ENCODE peak calls at places on chromosomes 5 and 9, in six cellular contexts. B is A549, T is GM12878, U is K562, K is endothelial cell of umbilical vein, A is HepG2. J is an unnamed sample.

GRCh38 chr9:126144215-126144614 is 182.4 kb upstream of the MVB12B start:
- DNase-seq in B (no peak), T (no peak), U (no peak), K (no peak), A (no peak), J (no peak)

GRCh38 chr5:143653256-143653655 is 158.7 kb upstream of the HMHB1 start:
- DNase-seq in B (no peak), T (peak), U (no peak), K (no peak), A (no peak), J (no peak)

GRCh38 chr9:87556039-87556438 is 58.4 kb downstream of the DAPK1 start:
- DNase-seq in B (no peak), T (no peak), U (no peak), K (peak), A (no peak), J (no peak)

GRCh38 chr9:19552693-19553092 is 143.9 kb downstream of the ACER2 start:
- DNase-seq in B (no peak), T (no peak), U (no peak), K (no peak), A (no peak), J (no peak)

GRCh38 chr5:180935203-180935602 is 36.2 kb downstream of the BTNL8 start:
- DNase-seq in B (no peak), T (no peak), U (peak), K (no peak), A (no peak), J (no peak)

GRCh38 chr5:116575635-116576042 is 1.0 kb upstream of the SEMA6A start:
- DNase-seq in B (no peak), T (no peak), U (no peak), K (peak), A (no peak), J (peak)

GRCh38 chr5:178866946-178867345 is 7.2 kb downstream of the ZNF354B start:
- DNase-seq in B (no peak), T (no peak), U (no peak), K (no peak), A (no peak), J (peak)

GRCh38 chr9:33080534-33080933 is 4.1 kb upstream of the SMU1 start:
- DNase-seq in B (no peak), T (no peak), U (no peak), K (no peak), A (no peak), J (no peak)

GRCh38 chr5:153629027-153629426 is 138.6 kb downstream of the GRIA1 start:
- DNase-seq in B (peak), T (no peak), U (no peak), K (peak), A (no peak), J (peak)

GRCh38 chr9:98907055-98907454 is 36.7 kb upstream of the COL15A1 start:
- DNase-seq in B (no peak), T (no peak), U (no peak), K (no peak), A (no peak), J (no peak)

GRCh38 chr5:172564883-172565282 is 76.2 kb upstream of the NEURL1B start:
- DNase-seq in B (no peak), T (no peak), U (no peak), K (no peak), A (no peak), J (no peak)

GRCh38 chr5:79008362-79008761 is 23.3 kb upstream of the ARSB start:
- DNase-seq in B (no peak), T (no peak), U (no peak), K (no peak), A (no peak), J (no peak)

GRCh38 chr9:120928015-120928719 is 1.6 kb upstream of the TRAF1 start:
- DNase-seq in B (no peak), T (no peak), U (no peak), K (peak), A (no peak), J (no peak)

GRCh38 chr5:107269256-107269655 is 401.5 kb downstream of the EFNA5 start:
- DNase-seq in B (no peak), T (no peak), U (no peak), K (no peak), A (no peak), J (no peak)

GRCh38 chr5:32002755-32003154 is 171.4 kb downstream of the GOLPH3 start:
- DNase-seq in B (no peak), T (no peak), U (no peak), K (no peak), A (no peak), J (no peak)

GRCh38 chr9:72444436-72444835 is 77.0 kb upstream of the TMC1 start:
- DNase-seq in B (no peak), T (no peak), U (no peak), K (no peak), A (no peak), J (no peak)

GRCh38 chr9:13534006-13534405 is 254.5 kb upstream of the MPDZ start:
- DNase-seq in B (no peak), T (no peak), U (no peak), K (no peak), A (no peak), J (no peak)
- TF ChIP-seq MAX in B (no peak), T (no peak), U (no peak), K (no peak), A (no peak), J (no peak)

GRCh38 chr9:122258886-122259415 is 5.7 kb downstream of the RBM18 start:
- DNase-seq in B (no peak), T (no peak), U (no peak), K (no peak), A (no peak), J (no peak)

GRCh38 chr9:122262073-122262472 is 2.6 kb downstream of the RBM18 start:
- DNase-seq in B (no peak), T (no peak), U (no peak), K (no peak), A (no peak), J (no peak)

GRCh38 chr9:122263699-122264349 is 816 bp downstream of the RBM18 start:
- DNase-seq in B (no peak), T (no peak), U (no peak), K (peak), A (no peak), J (peak)

GRCh38 chr9:122264360-122265264 is at the start of the genes MRRF and RBM18:
- DNase-seq in B (peak), T (peak), U (peak), K (peak), A (peak), J (peak)

DNA sequence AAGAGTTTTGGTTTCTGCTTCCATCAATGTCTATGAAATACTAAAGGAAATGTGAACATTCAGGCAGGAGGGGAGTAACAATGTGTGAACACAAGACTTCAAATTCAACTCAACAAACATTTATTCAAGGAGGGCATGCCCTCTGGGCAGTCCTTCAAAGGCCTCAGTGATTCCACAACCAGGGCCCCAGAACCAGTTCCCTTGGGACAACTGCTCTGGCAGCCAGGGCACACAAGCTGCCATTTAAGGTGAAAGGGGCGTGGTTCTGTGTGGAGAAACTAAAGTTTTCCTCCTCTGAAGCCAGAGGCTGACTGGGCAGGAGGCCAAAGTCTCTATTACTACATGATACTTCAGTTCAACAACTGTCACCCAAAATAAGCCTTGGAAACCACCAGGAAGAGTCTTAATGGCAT is 3.2 kb downstream of the RBM18 start:
- DNase-seq in B (peak), T (no peak), U (peak), K (peak), A (peak), J (peak)
- TF ChIP-seq MYC in B (no peak), T (no peak), U (no peak), K (no peak), A (no peak), J (no peak)

GRCh38 chr5:97164846-97165245 is 18.2 kb downstream of the RIOK2 start:
- DNase-seq in B (no peak), T (no peak), U (no peak), K (no peak), A (no peak), J (no peak)

GRCh38 chr5:97162045-97162444 is 19.6 kb upstream of the LIX1 start:
- DNase-seq in B (peak), T (peak), U (peak), K (peak), A (peak), J (peak)

GRCh38 chr5:97165726-97166125 is 17.3 kb downstream of the RIOK2 start:
- DNase-seq in B (peak), T (no peak), U (no peak), K (no peak), A (peak), J (no peak)

GRCh38 chr5:97163790-97164285 is 19.2 kb downstream of the RIOK2 start:
- DNase-seq in B (no peak), T (no peak), U (no peak), K (no peak), A (no peak), J (no peak)

GRCh38 chr5:97163360-97163764 is 19.7 kb downstream of the RIOK2 start:
- DNase-seq in B (no peak), T (no peak), U (no peak), K (peak), A (no peak), J (peak)
- TF ChIP-seq MAX in B (no peak), T (no peak), U (no peak), K (no peak), A (no peak), J (no peak)

GRCh38 chr9:27532046-27532445 is 2.4 kb upstream of the MOB3B start:
- DNase-seq in B (no peak), T (no peak), U (no peak), K (no peak), A (no peak), J (no peak)
- TF ChIP-seq MYC in B (no peak), T (no peak), U (no peak), K (no peak), A (no peak), J (no peak)

DNA sequence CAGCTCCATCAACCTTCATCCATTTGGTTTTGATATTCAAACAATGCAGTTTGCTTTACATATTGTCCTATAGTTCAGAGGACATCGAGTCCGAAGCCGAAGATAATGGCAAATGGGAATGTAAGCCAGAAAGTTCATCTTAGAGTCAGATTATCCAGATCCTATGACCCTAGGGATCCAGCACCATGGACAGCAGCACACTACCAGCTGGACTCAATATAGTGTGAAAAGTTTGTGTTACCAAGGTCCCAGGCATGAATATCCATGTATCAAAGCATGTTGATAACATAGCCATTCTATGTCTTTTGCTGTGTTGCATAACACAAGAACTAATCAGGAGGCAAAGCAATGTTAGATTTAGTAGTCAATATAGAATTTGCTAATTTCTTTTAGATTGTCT is 46.3 kb downstream of the FSTL4 start:
- DNase-seq in B (peak), T (no peak), U (peak), K (peak), A (no peak), J (peak)
- TF ChIP-seq MAX in B (no peak), T (no peak), U (no peak), K (no peak), A (no peak), J (no peak)